ENCODE peak calls at places on chromosomes 12 and 14, in seven cellular contexts. One of them, this sample, is unnamed.

GRCh38 chr14:70069186-70069585 is 119.6 kb downstream of the SLC8A3 start:
- DNase-seq in H1: no peak
- DNase-seq in HCT116: no peak
- DNase-seq in HepG2: peak; percentile 50
- DNase-seq in K562: no peak
- DNase-seq in SK-N-SH: no peak
- DNase-seq in GM12878: no peak
- DNase-seq in this sample: no peak

GRCh38 chr12:90333939-90334338 is 621.0 kb downstream of the CCER1 start:
- DNase-seq in K562: no peak
- DNase-seq in GM12878: no peak
- DNase-seq in SK-N-SH: no peak
- DNase-seq in HepG2: no peak
- DNase-seq in H1: no peak
- DNase-seq in HCT116: no peak
- DNase-seq in this sample: no peak

GRCh38 chr14:102594514-102595175 is 2.2 kb downstream of the RCOR1 start:
- DNase-seq in SK-N-SH: peak; percentile 75
- DNase-seq in HepG2: peak; percentile 70
- DNase-seq in HCT116: peak; percentile 63
- DNase-seq in H1: no peak
- DNase-seq in GM12878: peak; percentile 66
- DNase-seq in K562: peak; percentile 84
- DNase-seq in this sample: no peak

GRCh38 chr14:26839481-26839880 is 241.6 kb upstream of the NOVA1 start:
- DNase-seq in GM12878: no peak
- DNase-seq in K562: no peak
- DNase-seq in HCT116: no peak
- DNase-seq in SK-N-SH: no peak
- DNase-seq in H1: no peak
- DNase-seq in HepG2: no peak
- DNase-seq in this sample: no peak

GRCh38 chr12:87618199-87618598 is 411.0 kb downstream of the C12orf50 start:
- DNase-seq in HepG2: no peak
- DNase-seq in HCT116: no peak
- DNase-seq in K562: no peak
- DNase-seq in GM12878: no peak
- DNase-seq in H1: no peak
- DNase-seq in SK-N-SH: no peak
- DNase-seq in this sample: no peak

GRCh38 chr12:88298014-88298682 is 156.0 kb downstream of the TMTC3 start:
- DNase-seq in K562: no peak
- DNase-seq in HepG2: no peak
- DNase-seq in H1: no peak
- DNase-seq in GM12878: no peak
- DNase-seq in SK-N-SH: peak; percentile 10
- DNase-seq in HCT116: no peak
- DNase-seq in this sample: no peak

GRCh38 chr12:48351022-48351708 is 446 bp upstream of the ZNF641 start:
- DNase-seq in GM12878: no peak
- DNase-seq in SK-N-SH: no peak
- DNase-seq in H1: no peak
- DNase-seq in HCT116: peak; percentile 40
- DNase-seq in K562: peak; percentile 81
- DNase-seq in HepG2: peak; percentile 47
- DNase-seq in this sample: peak; percentile 23

GRCh38 chr14:106286697-106287290 is 760.4 kb downstream of the TMEM121 start:
- DNase-seq in GM12878: no peak
- DNase-seq in K562: peak; percentile 41
- DNase-seq in SK-N-SH: peak; percentile 73
- DNase-seq in HCT116: no peak
- DNase-seq in H1: no peak
- DNase-seq in HepG2: no peak
- DNase-seq in this sample: peak; percentile 6

GRCh38 chr12:9351136-9351535 is 142.9 kb upstream of the PZP start:
- DNase-seq in HCT116: no peak
- DNase-seq in H1: no peak
- DNase-seq in SK-N-SH: no peak
- DNase-seq in K562: no peak
- DNase-seq in HepG2: no peak
- DNase-seq in GM12878: no peak
- DNase-seq in this sample: no peak

GRCh38 chr14:77091518-77091917 is 6.5 kb upstream of the CIPC start:
- DNase-seq in HCT116: no peak
- DNase-seq in GM12878: no peak
- DNase-seq in HepG2: no peak
- DNase-seq in H1: no peak
- DNase-seq in SK-N-SH: no peak
- DNase-seq in K562: no peak
- DNase-seq in this sample: no peak

GRCh38 chr12:123288751-123289346 is 17.2 kb upstream of the CDK2AP1 start:
- DNase-seq in SK-N-SH: no peak
- DNase-seq in H1: no peak
- DNase-seq in K562: no peak
- DNase-seq in GM12878: no peak
- DNase-seq in HepG2: no peak
- DNase-seq in HCT116: no peak
- DNase-seq in this sample: no peak

GRCh38 chr14:72559669-72560068 is 334.2 kb downstream of the DPF3 start:
- DNase-seq in HepG2: no peak
- DNase-seq in H1: no peak
- DNase-seq in HCT116: no peak
- DNase-seq in K562: no peak
- DNase-seq in SK-N-SH: no peak
- DNase-seq in GM12878: no peak
- DNase-seq in this sample: no peak

GRCh38 chr12:1422604-1423315 is 171.6 kb downstream of the FBXL14 start:
- DNase-seq in HepG2: no peak
- DNase-seq in SK-N-SH: no peak
- DNase-seq in K562: no peak
- DNase-seq in HCT116: no peak
- DNase-seq in H1: no peak
- DNase-seq in GM12878: peak; percentile 83
- DNase-seq in this sample: no peak

GRCh38 chr12:44677724-44678123 is 198.4 kb downstream of the NELL2 start:
- DNase-seq in GM12878: no peak
- DNase-seq in K562: no peak
- DNase-seq in H1: no peak
- DNase-seq in SK-N-SH: no peak
- DNase-seq in HepG2: no peak
- DNase-seq in HCT116: no peak
- DNase-seq in this sample: no peak

GRCh38 chr14:51566831-51567582 is 84.7 kb upstream of the FRMD6 start:
- DNase-seq in GM12878: no peak
- DNase-seq in SK-N-SH: no peak
- DNase-seq in HepG2: no peak
- DNase-seq in HCT116: no peak
- DNase-seq in H1: no peak
- DNase-seq in K562: no peak
- DNase-seq in this sample: no peak

DNA sequence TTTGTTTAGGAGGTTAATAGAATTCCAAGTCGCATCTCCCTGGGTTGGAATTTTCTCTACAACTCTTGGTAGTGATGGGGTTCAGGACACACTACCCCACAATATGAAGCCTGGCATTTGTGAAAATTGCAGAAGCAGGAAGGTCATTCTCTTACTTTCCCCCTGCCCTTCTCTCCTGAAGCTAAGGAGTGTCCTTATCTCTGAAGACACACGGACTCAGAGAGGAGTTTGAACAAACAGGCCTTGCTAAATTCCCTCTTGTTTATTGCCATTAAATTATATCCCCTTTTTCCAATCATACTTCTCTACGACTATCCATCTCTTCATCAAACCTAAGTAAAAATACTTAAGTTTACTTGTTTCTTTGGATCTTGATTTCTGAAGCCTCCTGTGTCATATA is 443.0 kb downstream of the RAD51B start:
- DNase-seq in H1: no peak
- DNase-seq in HepG2: no peak
- DNase-seq in HCT116: no peak
- DNase-seq in GM12878: no peak
- DNase-seq in SK-N-SH: no peak
- DNase-seq in K562: peak; percentile 57
- DNase-seq in this sample: no peak
- H3K4me1 ChIP-seq in H1: peaks cover 8% of the 10 kb centered on the region
- H3K4me1 ChIP-seq in HepG2: peaks cover 6% of the 10 kb centered on the region
- H3K4me1 ChIP-seq in HCT116: no peaks in the 10 kb centered on the region
- H3K4me1 ChIP-seq in GM12878: peaks cover 58% of the 10 kb centered on the region
- H3K4me1 ChIP-seq in SK-N-SH: peaks cover 13% of the 10 kb centered on the region
- H3K4me1 ChIP-seq in K562: no peaks in the 10 kb centered on the region
- H3K4me1 ChIP-seq in this sample: peaks cover 5% of the 10 kb centered on the region

DNA sequence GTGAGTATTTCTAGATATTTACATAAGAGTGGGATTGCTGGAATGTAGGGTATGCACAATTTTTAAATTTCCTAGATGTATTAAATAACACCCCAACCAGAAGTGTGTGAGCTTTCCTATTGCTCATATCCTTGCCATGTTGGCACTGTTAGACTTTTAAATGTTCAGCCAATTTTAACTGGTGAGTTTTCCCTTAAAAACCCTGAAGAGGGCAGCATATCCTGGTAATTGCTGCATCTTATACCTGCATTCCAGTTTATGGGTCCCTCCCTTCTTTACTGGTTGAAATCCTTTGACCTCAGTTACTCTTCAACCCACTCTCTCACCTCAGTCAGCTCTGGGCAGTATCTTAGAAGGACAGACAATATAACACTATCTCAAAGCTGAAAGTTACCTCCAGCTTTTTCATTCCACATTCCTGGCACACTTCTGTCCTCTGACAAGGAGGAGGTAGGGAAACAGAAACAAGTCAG is 270.6 kb downstream of the PAWR start:
- DNase-seq in K562: no peak
- DNase-seq in SK-N-SH: no peak
- DNase-seq in H1: no peak
- DNase-seq in GM12878: no peak
- DNase-seq in HepG2: peak; percentile 73
- DNase-seq in HCT116: peak; percentile 45
- DNase-seq in this sample: peak; percentile 28
- TF ChIP-seq YY1 in K562: no peak
- TF ChIP-seq YY1 in SK-N-SH: no peak
- TF ChIP-seq YY1 in H1: no peak
- TF ChIP-seq YY1 in GM12878: no peak
- TF ChIP-seq YY1 in HepG2: no peak
- TF ChIP-seq YY1 in HCT116: no peak
- TF ChIP-seq YY1 in this sample: no peak

GRCh38 chr14:99575043-99576023 is 28.7 kb downstream of the CCDC85C start:
- DNase-seq in K562: peak; percentile 28
- DNase-seq in SK-N-SH: peak; percentile 71
- DNase-seq in H1: no peak
- DNase-seq in HCT116: no peak
- DNase-seq in HepG2: peak; percentile 52
- DNase-seq in GM12878: no peak
- DNase-seq in this sample: no peak

GRCh38 chr14:99574099-99574880 is 29.7 kb downstream of the CCDC85C start:
- DNase-seq in HepG2: peak; percentile 73
- DNase-seq in H1: peak; percentile 44
- DNase-seq in HCT116: no peak
- DNase-seq in K562: no peak
- DNase-seq in SK-N-SH: peak; percentile 69
- DNase-seq in GM12878: no peak
- DNase-seq in this sample: peak; percentile 58

GRCh38 chr14:99573000-99573330 is 31.0 kb downstream of the CCDC85C start:
- DNase-seq in HepG2: no peak
- DNase-seq in K562: no peak
- DNase-seq in HCT116: no peak
- DNase-seq in H1: no peak
- DNase-seq in GM12878: no peak
- DNase-seq in SK-N-SH: no peak
- DNase-seq in this sample: no peak

GRCh38 chr14:99572173-99572999 is 31.6 kb downstream of the CCDC85C start:
- DNase-seq in HepG2: no peak
- DNase-seq in K562: peak; percentile 93
- DNase-seq in HCT116: no peak
- DNase-seq in H1: no peak
- DNase-seq in SK-N-SH: peak; percentile 87
- DNase-seq in GM12878: no peak
- DNase-seq in this sample: no peak

GRCh38 chr14:99573436-99574098 is 30.4 kb downstream of the CCDC85C start:
- DNase-seq in HepG2: no peak
- DNase-seq in H1: no peak
- DNase-seq in GM12878: no peak
- DNase-seq in HCT116: no peak
- DNase-seq in SK-N-SH: no peak
- DNase-seq in K562: no peak
- DNase-seq in this sample: no peak
- H3K4me1 ChIP-seq in HepG2: peaks cover 91% of the 10 kb centered on the region
- H3K4me1 ChIP-seq in H1: peaks cover 56% of the 10 kb centered on the region
- H3K4me1 ChIP-seq in GM12878: peaks cover 14% of the 10 kb centered on the region
- H3K4me1 ChIP-seq in HCT116: peaks cover 54% of the 10 kb centered on the region
- H3K4me1 ChIP-seq in SK-N-SH: peaks cover 100% of the 10 kb centered on the region
- H3K4me1 ChIP-seq in K562: peaks cover 75% of the 10 kb centered on the region
- H3K4me1 ChIP-seq in this sample: peaks cover 49% of the 10 kb centered on the region

GRCh38 chr12:12380949-12381593 is 24.2 kb downstream of the BORCS5 start:
- DNase-seq in HepG2: peak; percentile 56
- DNase-seq in HCT116: no peak
- DNase-seq in H1: no peak
- DNase-seq in K562: no peak
- DNase-seq in SK-N-SH: no peak
- DNase-seq in GM12878: no peak
- DNase-seq in this sample: no peak

GRCh38 chr12:12381982-12382381 is 25.1 kb downstream of the BORCS5 start:
- DNase-seq in SK-N-SH: no peak
- DNase-seq in H1: no peak
- DNase-seq in K562: peak; percentile 11
- DNase-seq in HepG2: no peak
- DNase-seq in GM12878: no peak
- DNase-seq in HCT116: no peak
- DNase-seq in this sample: no peak

GRCh38 chr12:12379831-12380730 is 23.2 kb downstream of the BORCS5 start:
- DNase-seq in SK-N-SH: no peak
- DNase-seq in H1: no peak
- DNase-seq in HCT116: no peak
- DNase-seq in GM12878: no peak
- DNase-seq in HepG2: no peak
- DNase-seq in K562: no peak
- DNase-seq in this sample: no peak

GRCh38 chr12:12387521-12387920 is 30.6 kb downstream of the BORCS5 start:
- DNase-seq in SK-N-SH: no peak
- DNase-seq in GM12878: no peak
- DNase-seq in HepG2: no peak
- DNase-seq in HCT116: no peak
- DNase-seq in K562: peak; percentile 13
- DNase-seq in H1: no peak
- DNase-seq in this sample: no peak

GRCh38 chr12:12384601-12385321 is 27.9 kb downstream of the BORCS5 start:
- DNase-seq in K562: peak; percentile 41
- DNase-seq in HepG2: peak; percentile 88
- DNase-seq in SK-N-SH: peak; percentile 45
- DNase-seq in HCT116: no peak
- DNase-seq in H1: peak; percentile 27
- DNase-seq in GM12878: no peak
- DNase-seq in this sample: peak; percentile 43
- TF ChIP-seq YY1 in K562: no peak
- TF ChIP-seq YY1 in HepG2: no peak
- TF ChIP-seq YY1 in SK-N-SH: no peak
- TF ChIP-seq YY1 in HCT116: no peak
- TF ChIP-seq YY1 in H1: no peak
- TF ChIP-seq YY1 in GM12878: no peak
- TF ChIP-seq YY1 in this sample: no peak